ENCODE peak calls at places on chromosome 6, in eight cellular contexts. M is pancreas, P is neuronal stem cell, E is endodermal cell, G is tibial nerve, F is psoas muscle, L is bronchial epithelial cell, C is lower lobe of right lung. W is an unnamed sample.

GRCh38 chr6:79763301-79763700 is 132.2 kb downstream of the SH3BGRL2 start:
- DNase-seq in M (no peak), P (no peak), E (no peak), G (no peak), F (no peak), L (no peak), C (no peak), W (no peak)

GRCh38 chr6:90105766-90106165 is 190.9 kb downstream of the BACH2 start:
- DNase-seq in M (no peak), P (no peak), E (no peak), G (no peak), F (no peak), L (no peak), C (no peak), W (no peak)

GRCh38 chr6:54981647-54982046 is 135.1 kb downstream of the FAM83B start:
- DNase-seq in M (no peak), P (no peak), E (no peak), G (no peak), F (no peak), L (no peak), C (no peak), W (peak; percentile 13)

GRCh38 chr6:7200598-7201443 is 93.1 kb downstream of the RREB1 start:
- DNase-seq in M (peak; percentile 83), P (no peak), E (no peak), G (no peak), F (no peak), L (peak; percentile 96), C (peak; percentile 85), W (no peak)

GRCh38 chr6:118562959-118563358 is 14.9 kb downstream of the PLN start:
- DNase-seq in M (no peak), P (no peak), E (no peak), G (no peak), F (no peak), L (peak; percentile 25), C (no peak), W (peak; percentile 14)

GRCh38 chr6:168372871-168373270 is 53.3 kb upstream of the DACT2 start:
- DNase-seq in M (no peak), P (no peak), E (no peak), G (no peak), F (no peak), L (no peak), C (no peak), W (no peak)

GRCh38 chr6:167815296-167815980 is 11.3 kb upstream of the AFDN start:
- DNase-seq in M (no peak), P (no peak), E (no peak), G (no peak), F (no peak), L (no peak), C (no peak), W (no peak)

GRCh38 chr6:135592276-135592675 is 94.7 kb upstream of the AHI1 start:
- DNase-seq in M (no peak), P (no peak), E (no peak), G (no peak), F (no peak), L (no peak), C (no peak), W (peak; percentile 14)

GRCh38 chr6:32108094-32108627 is 977 bp downstream of the TNXB start:
- DNase-seq in M (no peak), P (no peak), E (no peak), G (peak; percentile 77), F (peak; percentile 73), L (no peak), C (no peak), W (peak; percentile 69)

DNA sequence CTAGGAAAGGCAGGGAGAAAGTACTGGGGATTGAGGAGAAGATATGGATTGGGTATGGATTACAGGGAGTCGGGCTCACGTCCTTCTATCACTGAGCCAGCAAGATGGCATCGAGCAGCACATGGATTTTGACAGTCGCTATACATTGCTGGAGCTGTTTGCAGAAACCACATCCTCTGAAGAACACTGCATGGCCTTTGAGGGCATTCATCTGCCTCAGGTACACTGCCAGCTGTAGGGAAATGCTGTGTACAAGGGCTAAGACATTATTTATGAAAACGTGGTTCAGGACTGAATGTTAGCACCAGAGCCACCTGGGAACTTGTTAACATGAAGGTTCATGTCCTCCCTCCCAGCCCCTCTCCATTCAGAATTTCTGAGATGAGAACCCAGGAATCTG is 3.4 kb downstream of the CUL9 start:
- DNase-seq in M (no peak), P (no peak), E (no peak), G (no peak), F (no peak), L (no peak), C (no peak), W (no peak)
- H3K36me3 ChIP-seq in M (peaks cover 15% of the 10 kb centered on the region), P (peaks cover 54% of the 10 kb centered on the region), E (peaks cover 12% of the 10 kb centered on the region), G (peaks cover 57% of the 10 kb centered on the region), F (no peaks in the 10 kb centered on the region), L (peaks cover 8% of the 10 kb centered on the region), C (peaks cover 57% of the 10 kb centered on the region), W (peaks cover 39% of the 10 kb centered on the region)

GRCh38 chr6:110390404-110390803 is 25.0 kb downstream of the DDO start:
- DNase-seq in M (no peak), P (no peak), E (no peak), G (no peak), F (no peak), L (no peak), C (no peak), W (no peak)
- H3K36me3 ChIP-seq in M (no peaks in the 10 kb centered on the region), P (no peaks in the 10 kb centered on the region), E (no peaks in the 10 kb centered on the region), G (no peaks in the 10 kb centered on the region), F (no peaks in the 10 kb centered on the region), L (no peaks in the 10 kb centered on the region), C (no peaks in the 10 kb centered on the region), W (no peaks in the 10 kb centered on the region)

GRCh38 chr6:43221046-43221773 is 8.1 kb downstream of the DNPH1 start:
- DNase-seq in M (no peak), P (no peak), E (no peak), G (no peak), F (no peak), L (peak; percentile 5), C (no peak), W (no peak)
- H3K36me3 ChIP-seq in M (no peaks in the 10 kb centered on the region), P (peaks cover 68% of the 10 kb centered on the region), E (peaks cover 3% of the 10 kb centered on the region), G (peaks cover 100% of the 10 kb centered on the region), F (peaks cover 5% of the 10 kb centered on the region), L (peaks cover 27% of the 10 kb centered on the region), C (peaks cover 49% of the 10 kb centered on the region), W (peaks cover 36% of the 10 kb centered on the region)

DNA sequence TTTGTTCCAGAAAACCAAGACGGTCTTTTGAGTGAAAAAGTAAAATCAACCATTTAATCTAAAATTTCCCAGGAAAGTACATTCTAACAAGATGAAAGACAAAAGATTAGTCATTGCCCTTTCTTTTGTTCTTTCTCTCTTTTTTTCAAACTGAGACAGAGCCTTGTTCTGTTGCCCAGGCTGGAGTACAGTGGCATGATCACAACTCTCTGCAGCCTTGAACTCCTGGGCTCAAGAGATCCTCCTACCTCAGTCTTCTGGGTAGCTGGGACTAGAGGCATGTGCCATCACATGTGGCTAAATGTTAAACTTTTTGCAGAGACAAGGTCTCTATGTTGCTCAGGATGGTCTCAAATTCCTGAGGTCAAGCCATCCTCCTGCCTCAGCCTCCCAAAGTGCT is 75.0 kb downstream of the FKBP5 start:
- DNase-seq in M (no peak), P (no peak), E (no peak), G (no peak), F (no peak), L (no peak), C (no peak), W (no peak)
- H3K36me3 ChIP-seq in M (peaks cover 24% of the 10 kb centered on the region), P (peaks cover 96% of the 10 kb centered on the region), E (no peaks in the 10 kb centered on the region), G (peaks cover 96% of the 10 kb centered on the region), F (peaks cover 13% of the 10 kb centered on the region), L (peaks cover 16% of the 10 kb centered on the region), C (peaks cover 93% of the 10 kb centered on the region), W (peaks cover 95% of the 10 kb centered on the region)

GRCh38 chr6:16140607-16141006 is 11.7 kb downstream of the MYLIP start:
- DNase-seq in M (no peak), P (no peak), E (no peak), G (no peak), F (no peak), L (no peak), C (no peak), W (no peak)
- H3K36me3 ChIP-seq in M (peaks cover 41% of the 10 kb centered on the region), P (peaks cover 27% of the 10 kb centered on the region), E (peaks cover 36% of the 10 kb centered on the region), G (peaks cover 51% of the 10 kb centered on the region), F (peaks cover 2% of the 10 kb centered on the region), L (peaks cover 8% of the 10 kb centered on the region), C (peaks cover 59% of the 10 kb centered on the region), W (peaks cover 57% of the 10 kb centered on the region)

DNA sequence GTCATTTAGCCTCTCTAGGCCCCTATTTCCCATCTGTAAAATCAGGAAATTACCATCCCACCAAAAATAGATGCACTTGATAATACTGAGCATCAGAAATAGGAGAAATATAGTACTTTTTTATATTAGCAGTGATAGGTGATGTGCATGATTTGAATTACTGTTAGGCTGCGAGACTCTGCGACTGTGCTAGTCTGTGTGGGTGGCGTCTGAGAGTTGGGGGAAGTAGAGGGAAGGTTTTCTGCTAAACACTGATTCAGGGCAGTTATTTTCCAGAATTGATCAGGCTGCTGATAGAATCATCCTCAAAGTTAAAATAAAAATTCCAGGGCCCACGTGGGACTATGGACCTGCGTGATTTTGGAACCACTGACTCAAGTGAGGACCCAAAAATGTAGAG is 60.4 kb upstream of the ARMH2 start:
- DNase-seq in M (no peak), P (no peak), E (no peak), G (no peak), F (no peak), L (no peak), C (no peak), W (no peak)
- H3K36me3 ChIP-seq in M (no peaks in the 10 kb centered on the region), P (peaks cover 59% of the 10 kb centered on the region), E (no peaks in the 10 kb centered on the region), G (peaks cover 12% of the 10 kb centered on the region), F (peaks cover 6% of the 10 kb centered on the region), L (no peaks in the 10 kb centered on the region), C (peaks cover 16% of the 10 kb centered on the region), W (peaks cover 58% of the 10 kb centered on the region)

DNA sequence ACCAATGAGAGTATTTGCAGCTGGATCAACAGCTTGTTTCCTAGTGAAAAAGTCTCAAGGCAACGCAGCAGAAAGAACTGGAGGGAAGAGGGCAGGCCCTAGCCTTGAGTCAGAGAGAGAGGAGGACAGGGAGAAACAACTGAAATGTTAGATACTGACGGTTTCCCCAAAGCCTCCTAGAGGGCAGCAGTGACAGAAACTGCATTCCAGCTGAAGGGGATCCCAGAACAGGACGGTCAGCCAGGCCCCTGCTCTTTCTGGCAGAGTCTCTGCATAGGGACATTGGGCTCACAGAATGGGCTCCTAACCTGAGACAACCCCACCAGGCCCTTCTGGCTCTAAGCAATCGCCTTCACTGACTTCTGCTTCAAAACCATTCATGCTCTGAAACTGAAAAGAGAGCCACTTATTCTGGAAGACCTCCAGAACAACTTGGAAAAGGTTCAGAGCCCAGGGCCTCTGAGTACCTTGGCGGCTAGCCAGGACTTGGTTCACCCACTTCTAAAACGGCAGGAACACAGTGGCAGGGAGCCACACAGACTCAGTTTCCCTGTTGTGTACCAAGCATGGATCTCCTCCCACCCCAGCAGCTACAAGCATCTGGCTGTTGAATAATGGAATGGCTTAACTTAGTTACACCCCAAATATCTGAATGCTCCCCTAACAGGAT is 72.9 kb downstream of the PSMB1 start:
- DNase-seq in M (no peak), P (no peak), E (peak; percentile 62), G (no peak), F (no peak), L (no peak), C (no peak), W (peak; percentile 42)
- H3K36me3 ChIP-seq in M (no peaks in the 10 kb centered on the region), P (no peaks in the 10 kb centered on the region), E (no peaks in the 10 kb centered on the region), G (no peaks in the 10 kb centered on the region), F (no peaks in the 10 kb centered on the region), L (no peaks in the 10 kb centered on the region), C (no peaks in the 10 kb centered on the region), W (no peaks in the 10 kb centered on the region)

DNA sequence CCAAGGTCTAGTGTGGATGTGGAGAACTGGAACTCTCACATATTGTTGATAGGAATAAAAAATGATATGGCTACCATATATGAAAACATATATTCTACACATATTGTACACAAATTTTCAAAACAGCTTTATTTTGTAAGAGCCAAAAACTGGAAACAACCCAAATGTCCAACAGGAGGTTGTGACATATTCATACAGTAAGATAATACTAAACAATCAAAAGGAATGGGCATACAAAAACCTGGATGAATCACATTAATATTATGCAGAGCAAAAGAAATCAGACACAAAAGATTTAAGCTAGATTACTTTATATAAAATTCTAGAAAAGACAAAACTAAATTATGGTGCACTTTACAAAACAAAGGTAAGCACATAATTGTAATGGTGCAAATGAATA is 223.9 kb downstream of the SIM1 start:
- DNase-seq in M (no peak), P (no peak), E (no peak), G (no peak), F (no peak), L (peak; percentile 31), C (no peak), W (no peak)
- H3K36me3 ChIP-seq in M (no peaks in the 10 kb centered on the region), P (no peaks in the 10 kb centered on the region), E (no peaks in the 10 kb centered on the region), G (no peaks in the 10 kb centered on the region), F (no peaks in the 10 kb centered on the region), L (no peaks in the 10 kb centered on the region), C (no peaks in the 10 kb centered on the region), W (no peaks in the 10 kb centered on the region)